ENCODE peak calls at places on chromosomes 13 and 19, in seven cellular contexts. Z is lower leg skin, I is neural crest cell, O is endothelial cell of umbilical vein, D is psoas muscle, V is A549, A is thoracic aorta. X is an unnamed sample.

GRCh38 chr13:44434441-44435141 is 61.0 kb downstream of the SERP2 start:
- DNase-seq in Z (no peak), I (no peak), O (no peak), D (no peak), V (no peak), A (no peak), X (no peak)

GRCh38 chr13:41008349-41008980 is 10.7 kb downstream of the ELF1 start:
- DNase-seq in Z (no peak), I (no peak), O (no peak), D (no peak), V (peak; percentile 56), A (no peak), X (peak; percentile 89)

GRCh38 chr19:8355631-8356402 is 8.1 kb upstream of the ANGPTL4 start:
- DNase-seq in Z (peak; percentile 64), I (no peak), O (peak; percentile 97), D (peak; percentile 53), V (peak; percentile 91), A (peak; percentile 47), X (peak; percentile 97)

GRCh38 chr19:3404324-3405260 is 38.2 kb downstream of the NFIC start:
- DNase-seq in Z (peak; percentile 79), I (no peak), O (peak; percentile 83), D (peak; percentile 90), V (no peak), A (peak; percentile 62), X (peak; percentile 91)

GRCh38 chr19:35079826-35080225 is 35.8 kb upstream of the FXYD3 start:
- DNase-seq in Z (no peak), I (no peak), O (no peak), D (no peak), V (no peak), A (no peak), X (no peak)

GRCh38 chr19:44689290-44690130 is 9.4 kb upstream of the CEACAM16 start:
- DNase-seq in Z (peak; percentile 37), I (peak; percentile 84), O (peak; percentile 70), D (peak; percentile 73), V (peak; percentile 95), A (peak; percentile 33), X (peak; percentile 76)

GRCh38 chr19:30160426-30160825 is 211.8 kb upstream of the ZNF536 start:
- DNase-seq in Z (no peak), I (no peak), O (no peak), D (no peak), V (no peak), A (no peak), X (no peak)

GRCh38 chr19:12085074-12085818 is 20.7 kb downstream of the ZNF844 start:
- DNase-seq in Z (no peak), I (no peak), O (no peak), D (no peak), V (no peak), A (no peak), X (no peak)

GRCh38 chr13:38905861-38906260 is 84.8 kb downstream of the STOML3 start:
- DNase-seq in Z (no peak), I (no peak), O (no peak), D (no peak), V (no peak), A (no peak), X (no peak)

GRCh38 chr19:52095172-52096014 is at the start of gene ZNF841:
- DNase-seq in Z (peak; percentile 94), I (peak; percentile 77), O (peak; percentile 96), D (peak; percentile 96), V (peak; percentile 92), A (peak; percentile 83), X (peak; percentile 97)

GRCh38 chr19:47124937-47125668 is 5.5 kb upstream of the SAE1 start:
- DNase-seq in Z (no peak), I (peak; percentile 12), O (peak; percentile 74), D (no peak), V (peak; percentile 90), A (no peak), X (peak; percentile 82)

GRCh38 chr19:16327911-16328823 is 3.5 kb downstream of the KLF2 start:
- DNase-seq in Z (peak; percentile 91), I (no peak), O (peak; percentile 75), D (peak; percentile 86), V (peak; percentile 32), A (peak; percentile 68), X (peak; percentile 94)

GRCh38 chr13:40438999-40439797 is 227.2 kb downstream of the FOXO1 start:
- DNase-seq in Z (no peak), I (no peak), O (peak; percentile 83), D (no peak), V (no peak), A (no peak), X (peak; percentile 71)

GRCh38 chr19:49590971-49591730 is at the start of gene PRR12:
- DNase-seq in Z (no peak), I (peak; percentile 50), O (peak; percentile 71), D (peak; percentile 60), V (peak; percentile 88), A (no peak), X (peak; percentile 81)

GRCh38 chr19:29040951-29041350 is 172.0 kb downstream of the UQCRFS1 start:
- DNase-seq in Z (no peak), I (no peak), O (no peak), D (no peak), V (no peak), A (no peak), X (no peak)

GRCh38 chr13:48188640-48189039 is 44.4 kb upstream of the ITM2B start:
- DNase-seq in Z (no peak), I (no peak), O (no peak), D (no peak), V (no peak), A (no peak), X (no peak)

GRCh38 chr13:28499579-28499978 is 4.7 kb upstream of the FLT1 start:
- DNase-seq in Z (no peak), I (no peak), O (no peak), D (no peak), V (no peak), A (no peak), X (no peak)

GRCh38 chr13:28628250-28628649 is 30.7 kb upstream of the POMP start:
- DNase-seq in Z (no peak), I (no peak), O (no peak), D (no peak), V (no peak), A (no peak), X (no peak)

GRCh38 chr13:110819203-110820014 is 95.5 kb downstream of the ANKRD10 start:
- DNase-seq in Z (peak; percentile 57), I (peak; percentile 82), O (peak; percentile 74), D (peak; percentile 80), V (peak; percentile 65), A (peak; percentile 34), X (peak; percentile 74)

GRCh38 chr19:58498316-58499020 is 13.3 kb downstream of the SLC27A5 start:
- DNase-seq in Z (no peak), I (no peak), O (no peak), D (no peak), V (no peak), A (no peak), X (no peak)

GRCh38 chr13:101152184-101152583 is 264.1 kb downstream of the NALCN start:
- DNase-seq in Z (no peak), I (no peak), O (no peak), D (no peak), V (no peak), A (no peak), X (no peak)

GRCh38 chr13:101144808-101145419 is 271.4 kb downstream of the NALCN start:
- DNase-seq in Z (no peak), I (no peak), O (peak; percentile 66), D (no peak), V (peak; percentile 50), A (no peak), X (peak; percentile 73)

GRCh38 chr13:101146101-101146898 is 270.0 kb downstream of the NALCN start:
- DNase-seq in Z (no peak), I (no peak), O (no peak), D (no peak), V (no peak), A (no peak), X (peak; percentile 24)

GRCh38 chr13:101150998-101151397 is 265.3 kb downstream of the NALCN start:
- DNase-seq in Z (no peak), I (no peak), O (peak; percentile 9), D (no peak), V (no peak), A (no peak), X (peak; percentile 52)

GRCh38 chr13:101149735-101150380 is 266.4 kb downstream of the NALCN start:
- DNase-seq in Z (no peak), I (no peak), O (peak; percentile 38), D (no peak), V (peak; percentile 13), A (no peak), X (peak; percentile 30)
- TF ChIP-seq CTCF in Z (no peak), I (peak; percentile 50), O (peak; percentile 43), D (no peak), V (peak; percentile 47), A (no peak), X (peak; percentile 48)

DNA sequence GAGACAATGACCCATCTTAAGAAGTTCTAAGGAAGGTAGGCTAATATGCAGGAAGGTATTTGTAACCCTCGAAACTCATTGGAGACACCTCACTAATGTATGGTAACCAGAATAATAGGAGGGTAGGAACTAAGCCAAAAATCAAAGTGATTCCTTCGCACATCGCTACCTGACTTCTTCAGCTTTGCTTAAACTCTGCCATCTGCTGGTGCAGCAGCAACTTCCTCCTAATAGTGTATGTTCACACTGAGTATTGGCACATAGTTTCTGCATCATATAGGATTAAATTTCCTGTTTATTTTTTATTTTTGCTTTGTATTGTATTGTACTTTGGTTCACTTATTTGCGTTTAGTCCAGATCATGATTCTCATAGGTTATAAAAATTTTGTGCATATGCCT is 676.2 kb downstream of the GPC5 start:
- DNase-seq in Z (no peak), I (no peak), O (no peak), D (no peak), V (peak; percentile 16), A (no peak), X (peak; percentile 2)
- TF ChIP-seq CTCF in Z (no peak), I (peak; percentile 67), O (no peak), D (no peak), V (peak; percentile 14), A (no peak), X (no peak)

DNA sequence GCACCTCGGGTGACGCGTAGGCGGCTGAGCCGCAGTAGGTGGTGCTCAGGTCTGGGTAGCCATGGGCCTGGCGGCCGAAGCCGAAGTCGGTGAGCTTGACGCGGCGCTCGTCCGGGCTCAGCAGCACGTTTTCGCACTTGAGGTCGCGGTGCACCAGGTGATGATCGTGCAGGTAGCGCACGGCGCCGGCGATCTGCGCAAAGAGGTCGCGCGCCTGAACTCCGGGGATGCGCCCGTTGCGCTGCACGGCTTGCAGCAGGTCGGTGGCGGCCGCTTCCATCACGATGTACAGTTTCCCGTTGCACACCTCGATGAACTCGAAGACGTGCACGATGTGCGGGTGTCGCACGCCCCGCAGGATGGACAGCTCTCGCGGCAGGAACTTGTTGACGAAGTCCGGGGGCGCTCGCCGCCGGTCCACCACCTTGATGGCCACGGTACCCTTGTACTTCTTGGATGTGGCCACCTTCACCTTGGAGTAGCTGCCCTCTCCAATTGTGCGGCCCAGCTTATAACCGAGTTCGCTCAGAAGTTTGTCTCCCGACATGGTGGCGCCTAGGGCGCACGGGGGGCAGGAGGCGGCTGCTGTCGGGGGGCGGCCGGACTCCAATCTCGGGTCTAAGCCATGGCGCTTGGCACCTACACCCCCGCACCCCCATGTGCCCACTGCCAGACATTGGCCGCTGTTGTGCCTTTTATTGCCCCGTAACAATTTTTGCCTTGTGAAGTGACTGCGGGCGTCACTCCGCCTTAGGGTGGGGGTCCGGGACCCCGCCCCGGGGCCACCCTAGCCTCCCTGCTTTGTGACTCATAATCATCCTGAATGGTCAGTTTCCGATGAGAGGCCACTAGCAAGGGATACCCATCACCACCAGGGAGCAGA is at the start of gene TSSK6:
- DNase-seq in Z (no peak), I (no peak), O (no peak), D (no peak), V (peak; percentile 44), A (no peak), X (no peak)
- TF ChIP-seq CTCF in Z (no peak), I (no peak), O (no peak), D (no peak), V (no peak), A (no peak), X (no peak)

GRCh38 chr13:113245858-113246791 is 36.7 kb downstream of the CUL4A start:
- DNase-seq in Z (no peak), I (no peak), O (no peak), D (no peak), V (peak; percentile 18), A (no peak), X (peak; percentile 6)
- TF ChIP-seq CTCF in Z (no peak), I (peak; percentile 52), O (peak; percentile 11), D (peak; percentile 10), V (no peak), A (no peak), X (peak; percentile 41)